ENCODE peak calls at places on chromosomes 16 and 17, in seven cellular contexts. M is ELR, V is GM23248, O is transverse colon, X is AG20443, C is A549, Q is MCF 10A. R is an unnamed sample.

GRCh38 chr16:55900616-55901393 is 25.6 kb upstream of the CES5A start:
- DNase-seq in X (no peak), C (no peak), V (no peak), Q (no peak), O (no peak), M (no peak), R (no peak)

GRCh38 chr16:69319826-69320730 is 8.9 kb downstream of the VPS4A start:
- DNase-seq in X (no peak), M (no peak), Q (no peak), O (no peak), C (no peak), V (no peak), R (no peak)

GRCh38 chr16:21223787-21224186 is 9.7 kb upstream of the ANKS4B start:
- DNase-seq in X (no peak), M (no peak), O (no peak), V (no peak), Q (no peak), C (no peak), R (no peak)

GRCh38 chr16:50553731-50554360 is 5.7 kb downstream of the NKD1 start:
- DNase-seq in C (no peak), M (no peak), V (no peak), O (no peak), X (no peak), Q (no peak), R (no peak)

GRCh38 chr17:56975656-56976055 is 2.3 kb upstream of the SCPEP1 start:
- DNase-seq in Q (no peak), V (no peak), C (no peak), X (no peak), O (no peak), M (no peak), R (no peak)

GRCh38 chr17:46851029-46851741 is at the start of gene WNT9B:
- DNase-seq in X (peak; percentile 57), V (peak; percentile 56), Q (no peak), C (peak; percentile 54), O (peak; percentile 75), M (no peak), R (no peak)

GRCh38 chr17:81315170-81315884 is 20.2 kb upstream of the SLC38A10 start:
- DNase-seq in C (no peak), V (no peak), O (no peak), M (no peak), X (no peak), Q (no peak), R (no peak)

GRCh38 chr16:4214215-4214621 is 27.7 kb downstream of the SRL start:
- DNase-seq in Q (peak; percentile 87), V (peak; percentile 93), O (peak; percentile 15), M (peak; percentile 91), C (peak; percentile 40), X (peak; percentile 88), R (peak; percentile 85)